ENCODE peak calls at places on chromosomes 11 and 22, in four cellular contexts. X, Q, T and R are unnamed samples.

GRCh38 chr11:1844221-1845094 is 5.7 kb downstream of the TNNI2 start:
- DNase-seq in X (no peak), Q (no peak), T (no peak), R (no peak)

GRCh38 chr11:44564653-44565007 is 833 bp upstream of the CD82 start:
- DNase-seq in X (peak), Q (no peak), T (no peak), R (no peak)

GRCh38 chr11:569273-569885 is 6.9 kb upstream of the PHRF1 start:
- DNase-seq in X (no peak), Q (no peak), T (no peak), R (no peak)

GRCh38 chr22:50613291-50613981 is 12.8 kb downstream of the MAPK8IP2 start:
- DNase-seq in X (peak), Q (no peak), T (no peak), R (no peak)

GRCh38 chr11:57321996-57322880 is 2.5 kb downstream of the TNKS1BP1 start:
- DNase-seq in X (peak), Q (peak), T (no peak), R (peak)

GRCh38 chr11:69301491-69302401 is 7.8 kb downstream of the MYEOV start:
- DNase-seq in X (no peak), Q (peak), T (no peak), R (no peak)

GRCh38 chr11:45405916-45406670 is 120.0 kb upstream of the SYT13 start:
- DNase-seq in X (no peak), Q (no peak), T (no peak), R (no peak)

GRCh38 chr11:17810736-17811135 is 76.2 kb downstream of the KCNC1 start:
- DNase-seq in X (no peak), Q (no peak), T (no peak), R (no peak)

GRCh38 chr22:31995807-31996206 is 47.3 kb upstream of the SLC5A1 start:
- DNase-seq in X (no peak), Q (no peak), T (no peak), R (no peak)

GRCh38 chr11:8297781-8298440 is 34.2 kb upstream of the LMO1 start:
- DNase-seq in X (peak), Q (no peak), T (no peak), R (no peak)

DNA sequence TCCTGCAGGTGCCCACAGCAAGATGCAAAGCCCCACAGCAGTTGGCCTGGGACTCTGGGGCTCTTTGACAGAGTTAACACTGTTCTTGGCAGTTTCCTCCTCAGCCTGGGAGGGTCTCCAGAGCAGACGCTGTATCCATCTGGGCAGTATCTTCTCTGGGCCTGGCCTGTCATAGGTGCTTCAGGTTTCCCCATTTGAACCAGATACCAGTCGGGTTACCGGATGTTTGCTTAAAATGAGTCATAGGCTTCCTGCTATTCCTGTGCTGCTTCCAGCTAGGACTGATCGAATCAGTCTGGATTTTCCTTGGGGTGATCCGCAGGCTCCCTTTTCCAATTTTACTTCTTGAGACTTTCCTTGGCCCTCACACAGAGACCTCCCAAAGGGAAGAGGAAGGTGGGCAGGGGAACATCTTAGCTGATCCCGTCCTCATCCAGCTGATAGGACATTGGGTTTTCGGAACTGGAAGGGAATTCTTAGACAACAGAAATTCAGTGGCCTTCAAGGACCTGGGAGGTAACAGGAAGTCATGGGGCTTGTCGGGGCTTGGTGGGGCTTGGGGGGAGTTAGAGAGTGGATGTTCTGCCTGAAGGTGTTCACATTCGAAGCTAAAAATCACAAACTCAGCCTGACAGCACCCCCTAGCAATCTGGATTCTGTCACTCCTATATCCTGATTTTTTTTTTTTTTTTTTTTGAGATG is 2.4 kb upstream of the RANGAP1 start:
- DNase-seq in X (peak), Q (peak), T (no peak), R (no peak)
- H2BK15ac ChIP-seq in X (no peak), Q (no peak), T (no peak), R (peak)

DNA sequence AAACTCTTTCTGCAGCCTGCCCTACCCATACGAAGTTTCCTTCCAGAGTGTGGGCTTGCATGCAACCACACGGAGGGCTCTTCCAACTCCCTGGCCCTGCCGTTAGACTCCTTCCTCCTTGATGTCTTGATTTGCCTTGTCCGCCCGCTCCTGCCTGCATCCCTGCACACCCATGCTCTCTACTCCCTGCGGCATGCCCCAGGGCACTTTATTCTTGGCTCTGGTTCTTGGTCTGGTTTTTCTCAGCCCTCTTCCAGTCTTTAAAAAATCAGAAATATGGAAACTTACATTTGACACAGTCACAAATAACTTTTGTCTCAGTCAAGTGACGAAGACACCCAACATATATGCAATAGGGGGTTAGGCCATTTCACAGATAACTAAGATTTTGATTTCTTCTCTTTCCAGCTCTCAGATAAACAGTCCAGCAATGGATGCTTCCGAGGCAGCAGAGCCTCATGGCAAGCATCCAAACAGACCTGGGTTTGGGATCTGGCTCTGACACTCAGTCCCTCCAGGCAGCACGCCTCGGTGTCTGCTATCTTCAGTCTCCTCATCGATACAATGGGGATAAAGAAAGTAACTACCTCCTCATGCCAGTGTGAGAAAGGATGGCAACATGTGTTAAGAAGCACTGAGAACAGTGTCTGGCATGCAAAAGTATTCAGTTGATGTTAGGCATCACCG is 15.7 kb upstream of the OPCML start:
- DNase-seq in X (no peak), Q (no peak), T (no peak), R (no peak)
- H2BK15ac ChIP-seq in X (no peak), Q (no peak), T (peak), R (peak)

GRCh38 chr11:12560861-12561260 is 113.4 kb upstream of the TEAD1 start:
- DNase-seq in X (no peak), Q (no peak), T (no peak), R (no peak)
- H2BK15ac ChIP-seq in X (no peak), Q (no peak), T (no peak), R (no peak)

GRCh38 chr11:130719516-130719915 is 196.8 kb downstream of the SNX19 start:
- DNase-seq in X (no peak), Q (no peak), T (no peak), R (no peak)

GRCh38 chr11:130720232-130720787 is 196.0 kb downstream of the SNX19 start:
- DNase-seq in X (no peak), Q (peak), T (no peak), R (no peak)

GRCh38 chr11:130715085-130715932 is 201.0 kb downstream of the SNX19 start:
- DNase-seq in X (no peak), Q (no peak), T (no peak), R (no peak)

GRCh38 chr11:130721282-130721681 is 195.0 kb downstream of the SNX19 start:
- DNase-seq in X (no peak), Q (no peak), T (no peak), R (no peak)

GRCh38 chr11:130718118-130718517 is 198.2 kb downstream of the SNX19 start:
- DNase-seq in X (no peak), Q (no peak), T (no peak), R (no peak)
- H2BK15ac ChIP-seq in X (no peak), Q (no peak), T (no peak), R (no peak)

GRCh38 chr22:23531283-23531921 is 48.7 kb downstream of the IGLL1 start:
- DNase-seq in X (peak), Q (no peak), T (no peak), R (no peak)
- H2BK15ac ChIP-seq in X (no peak), Q (no peak), T (peak), R (peak)

GRCh38 chr11:9905562-9905961 is 241.7 kb downstream of the SWAP70 start:
- DNase-seq in X (no peak), Q (no peak), T (no peak), R (no peak)
- H2BK15ac ChIP-seq in X (no peak), Q (no peak), T (no peak), R (no peak)